ENCODE peak calls at places on chromosomes 2 and 18, in nine cellular contexts. U is A549, G is upper lobe of left lung, Z is heart left ventricle, Y is right lobe of liver, E is H54, V is sigmoid colon, M is HCT116, P is HepG2. L is an unnamed sample.

GRCh38 chr2:132542953-132543569 is 126.5 kb downstream of the GPR39 start:
- DNase-seq in G (no peak), M (no peak), V (no peak), U (peak), P (no peak), Y (no peak), E (no peak), Z (no peak), L (no peak)

GRCh38 chr2:25103287-25103871 is 61.5 kb downstream of the EFR3B start:
- DNase-seq in U (peak), M (no peak), V (no peak), Y (no peak), Z (no peak), E (peak), P (no peak), G (no peak), L (no peak)

GRCh38 chr18:37630326-37630725 is 64.7 kb upstream of the CELF4 start:
- DNase-seq in Y (no peak), E (no peak), Z (no peak), M (no peak), U (no peak), P (no peak), G (no peak), V (no peak), L (no peak)

GRCh38 chr18:37006742-37007141 is 177.8 kb downstream of the KIAA1328 start:
- DNase-seq in P (no peak), U (no peak), Y (no peak), E (no peak), G (no peak), V (no peak), Z (no peak), M (no peak), L (no peak)

GRCh38 chr2:31440764-31441163 is 26.2 kb upstream of the XDH start:
- DNase-seq in U (peak), V (no peak), G (no peak), M (no peak), Y (no peak), P (no peak), Z (no peak), E (peak), L (no peak)

GRCh38 chr2:3451926-3452671 is 67.2 kb downstream of the ADI1 start:
- DNase-seq in P (no peak), Y (no peak), G (no peak), E (no peak), M (no peak), Z (peak), V (no peak), U (no peak), L (no peak)

GRCh38 chr2:30306522-30306921 is 75.2 kb downstream of the LBH start:
- DNase-seq in Y (no peak), U (no peak), Z (no peak), G (no peak), P (no peak), V (no peak), M (no peak), E (no peak), L (no peak)

GRCh38 chr2:200335657-200336056 is 29.2 kb downstream of the SPATS2L start:
- DNase-seq in M (no peak), G (no peak), V (no peak), Z (no peak), E (no peak), U (peak), Y (no peak), P (peak), L (no peak)

GRCh38 chr2:196263181-196263747 is 91.9 kb upstream of the STK17B start:
- DNase-seq in Z (no peak), M (no peak), V (no peak), G (no peak), U (no peak), E (no peak), Y (no peak), P (no peak), L (no peak)

GRCh38 chr2:89834306-89834705 is 1142.8 kb downstream of the RPIA start:
- DNase-seq in E (no peak), M (no peak), Z (no peak), V (no peak), G (no peak), Y (no peak), U (no peak), P (no peak), L (no peak)

GRCh38 chr2:233331536-233331935 is 22.8 kb upstream of the DGKD start:
- DNase-seq in V (peak), P (no peak), G (peak), Y (peak), E (no peak), U (no peak), M (no peak), Z (peak), L (peak)

GRCh38 chr2:118221952-118222594 is 133.8 kb downstream of the INSIG2 start:
- DNase-seq in Z (no peak), E (peak), V (no peak), M (peak), Y (no peak), G (no peak), P (peak), U (peak), L (peak)

GRCh38 chr18:76406791-76407190 is 88.3 kb downstream of the ZNF516 start:
- DNase-seq in E (no peak), P (no peak), V (peak), Z (no peak), Y (no peak), G (no peak), U (no peak), M (no peak), L (no peak)

GRCh38 chr2:105612049-105612448 is 132.7 kb upstream of the NCK2 start:
- DNase-seq in M (no peak), Y (no peak), V (no peak), E (no peak), U (no peak), Z (no peak), G (no peak), P (peak), L (no peak)

GRCh38 chr2:199458017-199458805 is 472 bp upstream of the SATB2 start:
- DNase-seq in V (peak), P (no peak), U (peak), E (no peak), G (no peak), Z (no peak), M (peak), Y (peak), L (no peak)

GRCh38 chr18:63180971-63181376 is 138.6 kb downstream of the BCL2 start:
- DNase-seq in E (no peak), U (no peak), M (no peak), V (no peak), Z (no peak), Y (no peak), G (no peak), P (no peak), L (no peak)

GRCh38 chr2:30134582-30134981 is 12.2 kb upstream of the YPEL5 start:
- DNase-seq in U (no peak), P (no peak), Y (no peak), Z (no peak), G (no peak), V (no peak), M (no peak), E (no peak), L (no peak)

GRCh38 chr2:43212216-43212828 is 14.1 kb downstream of the ZFP36L2 start:
- DNase-seq in Y (no peak), G (no peak), V (no peak), Z (no peak), P (no peak), E (no peak), M (no peak), U (no peak), L (no peak)

GRCh38 chr2:61135510-61135909 is 26.5 kb upstream of the C2orf74 start:
- DNase-seq in G (no peak), U (peak), Y (no peak), V (no peak), E (peak), M (peak), P (peak), Z (no peak), L (no peak)

GRCh38 chr18:3952031-3952430 is 502.1 kb downstream of the TGIF1 start:
- DNase-seq in V (no peak), U (no peak), M (no peak), E (no peak), Y (no peak), P (no peak), Z (no peak), G (no peak), L (no peak)

GRCh38 chr2:236359426-236359825 is 95.2 kb upstream of the ASB18 start:
- DNase-seq in P (no peak), Z (no peak), G (no peak), V (no peak), U (no peak), M (no peak), Y (no peak), E (no peak), L (no peak)

GRCh38 chr18:12722731-12723130 is 19.9 kb downstream of the PSMG2 start:
- DNase-seq in G (no peak), P (no peak), U (no peak), V (no peak), E (no peak), M (no peak), Y (no peak), Z (no peak), L (no peak)

GRCh38 chr18:12721495-12722275 is 18.8 kb downstream of the PSMG2 start:
- DNase-seq in U (no peak), V (no peak), G (no peak), E (no peak), Y (no peak), Z (no peak), P (no peak), M (no peak), L (no peak)

DNA sequence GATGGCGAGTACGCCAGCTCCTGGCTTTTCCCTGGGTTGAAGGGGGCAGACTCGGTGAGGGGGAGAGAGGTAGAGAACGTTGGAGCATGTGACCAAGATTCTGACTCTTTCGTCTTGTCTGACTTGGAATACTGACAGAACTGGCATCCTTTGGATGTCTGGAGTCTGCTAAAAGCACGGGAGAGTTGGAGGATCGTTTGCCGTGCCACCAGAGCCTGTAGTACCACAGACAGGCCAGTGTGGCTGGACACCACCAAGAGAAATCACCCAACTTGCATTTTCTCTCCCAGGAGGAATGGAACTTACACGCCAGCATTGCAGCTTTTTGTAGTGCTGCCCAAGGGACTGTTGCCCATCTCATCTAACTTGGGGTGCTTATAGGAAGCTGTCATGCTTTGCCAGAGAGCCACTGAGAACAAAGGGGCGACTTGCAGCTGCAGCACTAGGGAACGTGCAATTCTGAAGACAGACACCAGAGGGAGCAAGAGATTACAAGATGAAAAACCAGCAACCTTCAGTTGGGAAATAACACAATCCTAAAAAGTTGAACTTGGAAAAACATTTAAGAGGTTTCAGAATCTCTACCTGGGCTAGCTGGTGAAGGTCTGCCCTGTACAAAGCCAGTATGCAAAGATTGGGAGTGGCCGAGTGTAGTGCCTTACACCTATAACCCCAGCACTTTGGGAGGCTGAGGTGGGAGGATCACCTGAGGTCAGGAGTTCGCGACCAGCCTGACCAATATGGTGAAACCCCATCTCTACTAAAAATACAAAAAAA is 24.1 kb downstream of the PSMG2 start:
- DNase-seq in Z (no peak), E (peak), M (peak), G (peak), U (peak), V (no peak), Y (no peak), P (peak), L (no peak)
- TF ChIP-seq POLR2A in Z (no peak), E (no peak), M (no peak), G (no peak), U (no peak), V (no peak), Y (no peak), P (no peak), L (no peak)

GRCh38 chr2:230441188-230441897 is 25.3 kb downstream of the SP100 start:
- DNase-seq in Z (no peak), E (no peak), G (peak), Y (no peak), M (no peak), P (no peak), U (no peak), V (no peak), L (no peak)
- TF ChIP-seq POLR2A in Z (no peak), E (no peak), G (peak), Y (no peak), M (no peak), P (no peak), U (no peak), V (no peak), L (no peak)

GRCh38 chr18:79395308-79395640 is 456 bp upstream of the NFATC1 start:
- DNase-seq in G (no peak), V (no peak), U (no peak), P (no peak), Y (no peak), E (no peak), Z (peak), M (no peak), L (no peak)

GRCh38 chr18:79394438-79395307 is 1.1 kb upstream of the NFATC1 start:
- DNase-seq in M (no peak), U (peak), V (peak), Y (no peak), G (peak), E (no peak), Z (peak), P (no peak), L (peak)

GRCh38 chr18:79397288-79397829 is 1.6 kb downstream of the NFATC1 start:
- DNase-seq in P (no peak), U (no peak), M (no peak), V (peak), G (no peak), Z (peak), Y (no peak), E (no peak), L (no peak)

GRCh38 chr18:79396431-79397287 is 929 bp downstream of the NFATC1 start:
- DNase-seq in V (peak), Y (no peak), U (peak), G (no peak), M (no peak), P (no peak), Z (peak), E (no peak), L (no peak)

GRCh38 chr18:79395761-79396404 is at the start of gene NFATC1:
- DNase-seq in U (peak), V (peak), E (peak), G (no peak), P (no peak), Y (peak), Z (peak), M (no peak), L (peak)
- TF ChIP-seq POLR2A in U (peak), V (no peak), E (no peak), G (no peak), P (no peak), Y (no peak), Z (peak), M (no peak), L (no peak)

GRCh38 chr2:36473230-36473629 is 117.7 kb downstream of the CRIM1 start:
- DNase-seq in E (no peak), G (no peak), V (no peak), P (no peak), Y (no peak), U (no peak), Z (no peak), M (no peak), L (no peak)
- TF ChIP-seq POLR2A in E (no peak), G (no peak), V (no peak), P (no peak), Y (no peak), U (no peak), Z (no peak), M (no peak), L (no peak)

DNA sequence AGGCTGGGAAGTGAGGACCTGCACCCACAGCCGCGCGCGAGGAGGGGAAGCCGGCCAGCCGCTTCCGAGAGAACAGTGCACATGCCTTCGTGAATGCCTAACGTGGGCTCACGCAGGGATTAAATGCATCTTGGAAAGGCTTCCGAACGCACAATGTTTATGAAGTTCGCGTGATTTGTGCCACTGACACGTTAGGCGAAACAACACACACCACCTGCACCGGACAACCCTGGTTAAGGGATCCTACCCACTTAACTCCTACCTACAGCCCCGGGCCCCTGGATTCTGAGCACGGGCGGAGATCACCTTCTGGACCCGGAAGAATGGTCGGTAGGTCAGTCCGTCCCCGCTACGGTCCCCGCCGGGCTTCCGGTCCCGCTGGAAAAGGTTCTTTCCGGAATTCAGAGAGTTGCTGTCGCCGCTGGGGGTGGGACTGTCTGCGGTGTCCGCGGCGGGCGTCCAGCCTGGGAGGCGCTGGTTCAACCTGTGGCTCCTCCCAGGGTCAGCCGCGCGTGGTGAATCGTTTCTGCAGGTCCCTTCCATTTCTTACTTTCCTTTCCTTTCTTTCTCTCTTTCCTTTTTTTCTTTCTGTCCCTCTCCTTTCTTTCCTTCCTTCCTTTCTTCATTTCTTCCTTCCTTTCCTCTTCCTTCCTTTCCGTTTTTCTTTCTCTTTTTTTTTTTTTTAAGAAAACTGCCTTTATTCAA is at the start of gene MTIF2:
- DNase-seq in U (peak), E (peak), P (peak), V (peak), Z (peak), M (peak), Y (peak), G (peak), L (peak)
- TF ChIP-seq POLR2A in U (peak), E (peak), P (peak), V (peak), Z (peak), M (peak), Y (peak), G (peak), L (peak)

GRCh38 chr2:100611079-100612029 is 48.6 kb downstream of the PDCL3 start:
- DNase-seq in G (no peak), M (no peak), V (no peak), Y (peak), Z (no peak), U (no peak), P (no peak), E (no peak), L (no peak)

GRCh38 chr2:100610381-100610831 is 47.6 kb downstream of the PDCL3 start:
- DNase-seq in P (peak), Y (peak), E (peak), V (peak), M (peak), Z (peak), U (peak), G (peak), L (peak)

GRCh38 chr2:100613719-100614118 is 50.9 kb downstream of the PDCL3 start:
- DNase-seq in U (no peak), Z (no peak), G (no peak), P (no peak), E (no peak), M (no peak), Y (no peak), V (no peak), L (no peak)

GRCh38 chr2:100614455-100615000 is 51.7 kb downstream of the PDCL3 start:
- DNase-seq in U (no peak), Y (no peak), G (no peak), P (no peak), E (no peak), V (no peak), M (no peak), Z (no peak), L (no peak)

DNA sequence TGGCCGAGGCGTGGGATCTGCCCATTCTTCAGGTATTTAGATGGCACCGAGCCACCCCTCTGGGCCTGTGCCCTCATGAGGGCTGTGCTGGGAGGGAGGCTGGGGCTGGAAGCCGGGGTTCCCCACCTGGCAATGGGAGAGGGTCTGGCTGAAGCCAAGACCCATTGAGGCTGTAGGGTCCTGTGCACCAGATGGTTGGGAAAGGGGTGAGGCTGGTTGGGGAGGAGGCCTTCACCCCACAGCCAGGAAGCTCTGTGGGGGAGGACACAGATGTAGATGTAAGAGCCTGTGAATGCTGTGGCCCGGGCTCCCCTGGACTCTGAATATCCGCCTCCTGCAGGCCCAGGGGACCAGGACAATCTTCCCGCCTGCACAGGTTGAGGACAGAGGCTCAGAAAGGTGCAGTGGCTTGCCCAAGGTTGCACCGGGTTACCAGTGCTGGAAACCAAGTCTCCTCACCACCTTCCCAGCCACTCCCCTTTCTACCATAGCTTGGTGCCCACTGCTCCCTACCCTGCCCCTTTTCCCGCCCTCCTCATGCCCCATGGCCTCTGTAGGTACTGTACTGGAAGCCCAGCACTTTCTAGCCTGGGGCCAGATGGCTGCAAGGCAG is 49.7 kb downstream of the PDCL3 start:
- DNase-seq in V (no peak), M (no peak), Z (no peak), G (no peak), Y (no peak), U (no peak), P (no peak), E (no peak), L (no peak)
- TF ChIP-seq POLR2A in V (no peak), M (no peak), Z (no peak), G (no peak), Y (no peak), U (no peak), P (no peak), E (no peak), L (no peak)

DNA sequence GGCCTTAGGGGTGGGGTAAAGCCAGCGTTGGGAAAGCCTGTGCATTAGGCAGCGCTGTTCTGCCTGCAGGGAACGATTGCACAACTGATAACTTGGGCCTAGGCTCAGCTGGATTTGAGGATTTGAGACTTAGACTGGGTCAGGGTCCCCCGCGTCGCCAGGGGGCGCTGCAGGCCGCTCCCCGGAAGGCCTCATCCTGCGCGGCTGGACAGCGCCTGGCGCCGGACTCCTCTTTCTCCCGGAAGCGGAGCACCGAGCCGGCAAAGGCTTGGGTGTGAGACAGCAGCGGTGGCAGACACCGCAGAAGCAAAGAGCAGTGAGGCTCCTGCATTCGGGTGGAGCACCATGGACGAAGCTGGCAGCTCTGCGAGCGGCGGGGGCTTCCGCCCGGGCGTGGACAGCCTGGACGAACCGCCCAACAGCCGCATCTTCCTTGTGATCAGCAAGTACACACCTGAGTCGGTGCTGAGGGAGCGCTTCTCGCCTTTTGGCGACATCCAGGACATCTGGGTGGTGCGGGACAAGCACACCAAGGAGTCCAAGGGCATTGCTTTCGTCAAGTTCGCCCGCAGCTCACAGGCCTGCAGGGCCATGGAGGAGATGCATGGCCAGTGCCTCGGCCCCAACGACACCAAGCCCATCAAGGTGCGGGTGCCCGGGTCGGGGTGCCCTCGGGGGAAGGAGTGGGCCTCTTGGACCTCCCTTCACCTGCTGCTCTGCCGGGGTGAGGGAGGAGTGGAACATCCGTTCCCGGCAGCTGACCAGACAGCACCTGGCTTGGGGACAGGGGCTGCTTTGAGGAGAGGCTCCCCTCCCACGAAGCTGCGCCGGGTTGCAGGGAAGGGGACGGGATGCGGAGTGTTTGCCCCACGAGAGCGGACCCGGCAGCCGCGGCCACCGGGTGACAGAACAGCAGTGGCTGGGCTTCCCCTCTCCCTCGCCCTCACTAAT is at the start of gene RBM45:
- DNase-seq in P (peak), G (peak), M (peak), U (peak), V (peak), Y (peak), E (peak), Z (peak), L (peak)
- TF ChIP-seq POLR2A in P (peak), G (peak), M (peak), U (peak), V (no peak), Y (peak), E (peak), Z (peak), L (peak)

GRCh38 chr18:2657788-2658458 is 2.4 kb downstream of the SMCHD1 start:
- DNase-seq in E (no peak), U (peak), M (peak), V (no peak), Y (no peak), Z (no peak), P (peak), G (no peak), L (no peak)
- TF ChIP-seq POLR2A in E (no peak), U (no peak), M (no peak), V (no peak), Y (no peak), Z (no peak), P (no peak), G (no peak), L (peak)